ENCODE peak calls at places on chromosomes 16 and 17, in five cellular contexts. W is neuronal stem cell, H is mammary epithelial cell, T is neural progenitor cell, E is mesendoderm. F is an unnamed sample.

GRCh38 chr17:77428020-77428781 is 287.4 kb downstream of the SEC14L1 start:
- DNase-seq in E (no peak), W (no peak), H (no peak), T (no peak), F (no peak)

GRCh38 chr17:80511222-80512180 is 33.1 kb upstream of the RPTOR start:
- DNase-seq in E (peak; percentile 51), T (peak; percentile 70), H (no peak), W (no peak), F (no peak)

GRCh38 chr17:17300624-17301568 is 2.3 kb upstream of the NT5M start:
- DNase-seq in H (peak; percentile 26), W (peak; percentile 71), E (peak; percentile 98), T (peak; percentile 93), F (peak; percentile 83)

GRCh38 chr16:66273644-66274334 is 92.7 kb upstream of the CDH5 start:
- DNase-seq in E (peak; percentile 50), T (no peak), W (no peak), H (peak; percentile 36), F (no peak)

GRCh38 chr17:53722407-53722806 is 100.3 kb upstream of the KIF2B start:
- DNase-seq in H (peak; percentile 98), T (no peak), E (peak; percentile 73), W (no peak), F (no peak)

GRCh38 chr16:24729967-24730815 is 740 bp downstream of the TNRC6A start:
- DNase-seq in T (peak; percentile 31), H (no peak), E (peak; percentile 38), W (peak; percentile 20), F (peak; percentile 34)

GRCh38 chr16:2884041-2884451 is 1.0 kb downstream of the FLYWCH2 start:
- DNase-seq in E (no peak), T (no peak), H (no peak), W (no peak), F (no peak)

GRCh38 chr17:21157586-21158370 is 31.0 kb downstream of the DHRS7B start:
- DNase-seq in E (no peak), W (no peak), T (no peak), H (no peak), F (no peak)

GRCh38 chr17:74877592-74878543 is 5.1 kb upstream of the FDXR start:
- DNase-seq in E (no peak), H (peak; percentile 71), T (no peak), W (no peak), F (peak; percentile 32)

GRCh38 chr17:50129946-50130777 is at the start of gene SAMD14:
- DNase-seq in W (no peak), T (peak; percentile 62), E (peak; percentile 30), H (no peak), F (no peak)

GRCh38 chr17:76805319-76805718 is 62.9 kb upstream of the MGAT5B start:
- DNase-seq in H (peak; percentile 53), E (no peak), W (no peak), T (no peak), F (no peak)

GRCh38 chr17:81828656-81829055 is 4.4 kb downstream of the MCRIP1 start:
- DNase-seq in H (no peak), T (no peak), E (no peak), W (no peak), F (no peak)

GRCh38 chr16:3458852-3459361 is 15.4 kb downstream of the NAA60 start:
- DNase-seq in W (no peak), E (no peak), T (no peak), H (no peak), F (peak; percentile 22)

GRCh38 chr17:29549169-29549935 is 17.5 kb downstream of the ABHD15 start:
- DNase-seq in W (no peak), T (no peak), H (no peak), E (no peak), F (no peak)

GRCh38 chr16:4512473-4512872 is 26.1 kb downstream of the CDIP1 start:
- DNase-seq in E (no peak), W (no peak), H (no peak), T (no peak), F (no peak)

GRCh38 chr16:4511441-4512082 is 27.0 kb downstream of the CDIP1 start:
- DNase-seq in T (peak; percentile 78), E (peak; percentile 86), W (peak; percentile 50), H (peak; percentile 30), F (no peak)

GRCh38 chr16:4510131-4510530 is 28.4 kb downstream of the CDIP1 start:
- DNase-seq in E (no peak), H (no peak), T (no peak), W (no peak), F (no peak)

GRCh38 chr16:4509420-4509819 is 29.2 kb downstream of the CDIP1 start:
- DNase-seq in H (no peak), E (no peak), T (no peak), W (no peak), F (no peak)

GRCh38 chr16:4510747-4511426 is 27.7 kb downstream of the CDIP1 start:
- DNase-seq in H (no peak), T (no peak), W (no peak), E (no peak), F (no peak)
- H3K9ac ChIP-seq in H (no peak overlapping the region), T (no peak overlapping the region), W (no peak overlapping the region), E (no peak overlapping the region), F (no peak overlapping the region)

DNA sequence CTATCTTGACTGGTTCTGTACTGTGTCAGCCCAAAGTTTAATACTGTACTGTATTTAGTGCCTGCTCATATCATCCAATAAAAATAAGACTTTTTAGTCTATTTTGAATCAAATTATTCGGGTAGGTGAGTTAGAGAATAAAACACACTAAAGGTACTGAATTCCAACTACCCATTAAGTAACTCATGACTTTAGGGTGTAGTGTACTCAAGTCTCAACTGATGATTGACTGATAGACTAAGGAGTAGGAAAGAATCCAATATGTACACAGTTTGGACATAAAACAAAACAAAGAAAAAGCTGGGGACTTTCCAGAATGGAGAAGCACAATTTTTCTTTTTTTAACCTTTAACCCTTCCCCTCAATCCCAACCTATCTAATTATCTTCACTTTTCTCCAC is 4.1 kb downstream of the EZH1 start:
- DNase-seq in T (no peak), H (no peak), E (no peak), W (no peak), F (no peak)
- H3K9ac ChIP-seq in T (no peak overlapping the region), H (no peak overlapping the region), E (no peak overlapping the region), W (no peak overlapping the region), F (no peak overlapping the region)

GRCh38 chr16:87559976-87560375 is 42.3 kb upstream of the JPH3 start:
- DNase-seq in E (no peak), H (no peak), T (peak; percentile 48), W (no peak), F (no peak)

GRCh38 chr16:87555647-87556046 is 46.7 kb upstream of the JPH3 start:
- DNase-seq in E (no peak), W (no peak), T (no peak), H (no peak), F (no peak)

GRCh38 chr16:87554754-87555427 is 47.4 kb upstream of the JPH3 start:
- DNase-seq in H (no peak), W (no peak), T (no peak), E (no peak), F (peak; percentile 38)

GRCh38 chr16:87558682-87559081 is 43.6 kb upstream of the JPH3 start:
- DNase-seq in H (no peak), W (no peak), T (no peak), E (no peak), F (no peak)

GRCh38 chr16:87556941-87557459 is 45.3 kb upstream of the JPH3 start:
- DNase-seq in T (no peak), W (no peak), E (no peak), H (no peak), F (no peak)
- H3K9ac ChIP-seq in T (no peak overlapping the region), W (no peak overlapping the region), E (no peak overlapping the region), H (no peak overlapping the region), F (no peak overlapping the region)

DNA sequence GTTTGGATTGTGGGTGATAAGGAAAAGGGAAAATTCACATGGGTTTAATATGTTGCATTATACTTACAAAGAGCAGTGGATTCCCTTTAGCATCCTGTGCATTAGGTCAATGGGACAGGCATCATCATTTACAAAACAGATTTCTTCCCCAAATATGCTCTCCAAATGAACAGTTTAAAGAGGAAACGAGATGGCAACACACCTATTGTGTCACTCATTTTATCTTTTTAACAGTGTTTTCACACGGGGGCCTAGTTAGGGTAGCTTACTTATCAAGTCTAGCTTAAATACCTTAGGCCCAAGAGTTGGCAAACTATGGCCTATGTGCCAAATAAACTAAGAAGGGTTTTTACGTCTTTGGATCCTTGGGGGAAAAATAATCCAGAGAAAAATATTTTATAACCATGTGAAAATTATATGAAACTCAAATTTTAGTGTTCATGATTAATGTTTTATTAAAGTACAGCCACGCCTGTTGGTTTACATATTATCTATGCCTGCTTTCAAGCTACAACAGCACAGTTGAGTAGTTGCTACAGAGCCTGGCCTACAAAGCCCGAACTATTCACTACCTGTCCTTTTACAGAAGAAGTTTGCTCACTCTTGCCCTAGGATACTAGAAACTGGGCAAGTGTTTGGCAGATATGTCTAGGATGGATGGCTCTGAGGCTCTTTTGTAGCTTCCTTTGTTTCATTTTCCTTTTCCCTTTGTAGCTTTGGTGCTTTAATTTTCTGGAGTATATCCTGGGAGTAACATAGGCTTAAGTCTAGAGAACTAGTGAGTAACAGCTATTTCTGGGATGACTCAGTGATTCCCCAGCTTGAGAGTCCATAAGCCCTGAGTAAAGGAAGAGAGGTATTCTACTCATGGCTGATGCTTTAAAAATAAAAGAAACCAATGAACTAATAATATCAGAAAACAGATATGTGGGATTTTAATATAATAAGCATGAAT is 12.4 kb downstream of the NUP93 start:
- DNase-seq in T (no peak), H (peak; percentile 79), E (peak; percentile 43), W (no peak), F (no peak)
- H3K9ac ChIP-seq in T (no peak overlapping the region), H (peak overlapping the region; percentile 38), E (no peak overlapping the region), W (no peak overlapping the region), F (no peak overlapping the region)

DNA sequence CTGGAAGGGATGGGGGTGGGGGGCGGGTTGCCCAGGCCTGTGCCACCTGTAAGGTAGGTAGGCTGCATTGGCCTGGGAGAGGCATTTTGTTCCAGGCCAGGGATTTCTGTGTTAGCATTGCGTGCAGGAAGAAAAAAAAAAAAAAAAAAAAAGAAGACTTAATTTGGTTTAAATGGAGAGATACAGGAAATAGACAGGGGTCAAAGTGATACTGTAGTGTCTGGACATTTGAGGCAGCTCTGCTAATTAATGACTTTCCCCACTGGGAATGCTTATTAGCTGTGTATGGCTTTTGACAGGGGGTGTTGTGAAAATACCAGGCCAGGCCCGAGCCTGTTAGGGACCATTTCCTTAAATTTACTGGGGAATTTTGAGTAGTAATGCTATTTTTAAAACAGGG is 927 bp downstream of the MAP2K4 start:
- DNase-seq in T (no peak), W (no peak), E (no peak), H (no peak), F (no peak)
- H3K9ac ChIP-seq in T (peak overlapping the region; percentile 96), W (no peak overlapping the region), E (peak overlapping the region; percentile 80), H (peak overlapping the region; percentile 71), F (peak overlapping the region; percentile 81)

GRCh38 chr16:31214705-31215286 is 877 bp downstream of the TRIM72 start:
- DNase-seq in W (no peak), T (peak; percentile 52), H (no peak), E (no peak), F (no peak)
- H3K9ac ChIP-seq in W (peak overlapping the region; percentile 93), T (no peak overlapping the region), H (no peak overlapping the region), E (peak overlapping the region; percentile 64), F (no peak overlapping the region)

GRCh38 chr17:40558300-40558584 is 7.0 kb downstream of the CCR7 start:
- DNase-seq in E (no peak), W (no peak), T (no peak), H (no peak), F (no peak)
- H3K9ac ChIP-seq in E (no peak overlapping the region), W (no peak overlapping the region), T (no peak overlapping the region), H (no peak overlapping the region), F (no peak overlapping the region)

GRCh38 chr16:81273223-81273940 is 34.9 kb downstream of the BCO1 start:
- DNase-seq in H (no peak), T (no peak), W (no peak), E (no peak), F (no peak)
- H3K9ac ChIP-seq in H (no peak overlapping the region), T (no peak overlapping the region), W (no peak overlapping the region), E (no peak overlapping the region), F (no peak overlapping the region)

F was measured in trophoblast cell.